ENCODE peak calls at places on chromosome 19, in eight cellular contexts. One of them, this sample, is unnamed.

GRCh38 chr19:29860492-29860891 is 48.7 kb downstream of the CCNE1 start:
- DNase-seq in transverse colon: no peak
- DNase-seq in head of caudate nucleus: no peak
- DNase-seq in endothelial cell: no peak
- DNase-seq in GM23248: no peak
- DNase-seq in A549: no peak
- DNase-seq in stimulated activated naive CD4-positive, alpha-beta T cell: no peak
- DNase-seq in T47D: no peak
- DNase-seq in this sample: no peak

GRCh38 chr19:20565321-20566018 is at the start of gene ZNF737:
- DNase-seq in GM23248: peak
- DNase-seq in transverse colon: peak
- DNase-seq in A549: peak
- DNase-seq in endothelial cell: peak
- DNase-seq in head of caudate nucleus: peak
- DNase-seq in T47D: peak
- DNase-seq in stimulated activated naive CD4-positive, alpha-beta T cell: peak
- DNase-seq in this sample: peak

GRCh38 chr19:33487901-33488817 is 33.4 kb downstream of the PEPD start:
- DNase-seq in head of caudate nucleus: no peak
- DNase-seq in GM23248: no peak
- DNase-seq in transverse colon: no peak
- DNase-seq in endothelial cell: no peak
- DNase-seq in T47D: no peak
- DNase-seq in stimulated activated naive CD4-positive, alpha-beta T cell: no peak
- DNase-seq in A549: no peak
- DNase-seq in this sample: no peak

GRCh38 chr19:8552810-8553209 is 24.4 kb downstream of the MYO1F start:
- DNase-seq in GM23248: no peak
- DNase-seq in endothelial cell: peak
- DNase-seq in head of caudate nucleus: no peak
- DNase-seq in stimulated activated naive CD4-positive, alpha-beta T cell: no peak
- DNase-seq in T47D: no peak
- DNase-seq in A549: peak
- DNase-seq in transverse colon: no peak
- DNase-seq in this sample: no peak

GRCh38 chr19:8659905-8660304 is 29.5 kb downstream of the NFILZ start:
- DNase-seq in transverse colon: no peak
- DNase-seq in stimulated activated naive CD4-positive, alpha-beta T cell: no peak
- DNase-seq in T47D: no peak
- DNase-seq in head of caudate nucleus: no peak
- DNase-seq in A549: no peak
- DNase-seq in GM23248: no peak
- DNase-seq in endothelial cell: no peak
- DNase-seq in this sample: no peak

GRCh38 chr19:29831041-29831548 is 19.3 kb downstream of the CCNE1 start:
- DNase-seq in head of caudate nucleus: no peak
- DNase-seq in T47D: no peak
- DNase-seq in endothelial cell: no peak
- DNase-seq in transverse colon: no peak
- DNase-seq in GM23248: peak
- DNase-seq in stimulated activated naive CD4-positive, alpha-beta T cell: peak
- DNase-seq in A549: no peak
- DNase-seq in this sample: no peak

GRCh38 chr19:33268162-33268991 is 34.0 kb downstream of the CEBPA start:
- DNase-seq in A549: no peak
- DNase-seq in transverse colon: no peak
- DNase-seq in T47D: no peak
- DNase-seq in endothelial cell: no peak
- DNase-seq in GM23248: no peak
- DNase-seq in stimulated activated naive CD4-positive, alpha-beta T cell: no peak
- DNase-seq in head of caudate nucleus: peak
- DNase-seq in this sample: no peak

GRCh38 chr19:48196321-48196761 is 25.9 kb downstream of the ZSWIM9 start:
- DNase-seq in A549: no peak
- DNase-seq in stimulated activated naive CD4-positive, alpha-beta T cell: no peak
- DNase-seq in endothelial cell: no peak
- DNase-seq in GM23248: no peak
- DNase-seq in T47D: no peak
- DNase-seq in transverse colon: no peak
- DNase-seq in head of caudate nucleus: no peak
- DNase-seq in this sample: no peak

GRCh38 chr19:16581971-16582343 is 9.7 kb upstream of the SLC35E1 start:
- DNase-seq in A549: no peak
- DNase-seq in GM23248: peak
- DNase-seq in T47D: no peak
- DNase-seq in transverse colon: no peak
- DNase-seq in endothelial cell: no peak
- DNase-seq in head of caudate nucleus: no peak
- DNase-seq in stimulated activated naive CD4-positive, alpha-beta T cell: no peak
- DNase-seq in this sample: no peak